ENCODE peak calls at places on chromosomes 7 and 10, in five cellular contexts. S is choroid plexus epithelial cell, U is tibial nerve, T is CD14-positive monocyte, H is PC-3. J is an unnamed sample.
A peak's percentile ranks its signal among the peaks of the same experiment; 100 is the strongest.

GRCh38 chr7:127252380-127252718 is 392 bp downstream of the GRM8 start:
- DNase-seq in T (no peak), U (no peak), S (no peak), H (no peak), J (no peak)

GRCh38 chr7:122736183-122736582 is 33.5 kb upstream of the RNF148 start:
- DNase-seq in U (no peak), H (no peak), S (peak; percentile 5), T (no peak), J (peak; percentile 6)

GRCh38 chr10:61779950-61780659 is 117.4 kb downstream of the CABCOCO1 start:
- DNase-seq in S (peak; percentile 94), T (no peak), U (no peak), H (peak; percentile 83), J (peak; percentile 73)

GRCh38 chr10:30553625-30554442 is 75.7 kb downstream of the LYZL2 start:
- DNase-seq in U (peak; percentile 71), T (no peak), S (peak; percentile 79), H (peak; percentile 16), J (peak; percentile 75)

GRCh38 chr7:29917583-29917982 is 72.0 kb downstream of the SCRN1 start:
- DNase-seq in U (no peak), H (no peak), T (no peak), S (no peak), J (no peak)

GRCh38 chr10:25896421-25896820 is 37.6 kb upstream of the MYO3A start:
- DNase-seq in U (no peak), S (no peak), H (no peak), T (no peak), J (no peak)

GRCh38 chr7:26105931-26106330 is 46.1 kb upstream of the NFE2L3 start:
- DNase-seq in S (no peak), T (no peak), U (no peak), H (no peak), J (no peak)

GRCh38 chr7:67950321-67951083 is 953.9 kb downstream of the TYW1 start:
- DNase-seq in H (no peak), U (no peak), T (no peak), S (no peak), J (no peak)

GRCh38 chr10:34207350-34207749 is 607.7 kb downstream of the PARD3 start:
- DNase-seq in H (no peak), T (no peak), U (no peak), S (no peak), J (no peak)

GRCh38 chr7:129840757-129841156 is 112.0 kb downstream of the UBE2H start:
- DNase-seq in S (no peak), U (no peak), T (no peak), H (no peak), J (no peak)

GRCh38 chr7:36652431-36652830 is 71.9 kb downstream of the AOAH start:
- DNase-seq in S (no peak), H (no peak), T (no peak), U (no peak), J (peak; percentile 70)

GRCh38 chr10:31030216-31030615 is 1.4 kb downstream of the ZNF438 start:
- DNase-seq in S (peak; percentile 51), H (no peak), U (no peak), T (no peak), J (peak; percentile 73)

GRCh38 chr7:23462846-23463245 is 7.4 kb downstream of the IGF2BP3 start:
- DNase-seq in H (peak; percentile 61), S (peak; percentile 82), U (no peak), T (no peak), J (peak; percentile 59)

GRCh38 chr7:81226234-81226633 is 307.4 kb upstream of the SEMA3C start:
- DNase-seq in T (no peak), U (no peak), H (no peak), S (no peak), J (no peak)

GRCh38 chr10:69497235-69497561 is 45.9 kb downstream of the TSPAN15 start:
- DNase-seq in U (no peak), H (no peak), T (no peak), S (no peak), J (no peak)

GRCh38 chr10:35276918-35277317 is 59.4 kb upstream of the CCNY start:
- DNase-seq in S (peak; percentile 14), T (no peak), H (no peak), U (no peak), J (no peak)

GRCh38 chr7:107978815-107979408 is 24.0 kb downstream of the LAMB1 start:
- DNase-seq in T (no peak), S (peak; percentile 86), H (no peak), U (no peak), J (no peak)

GRCh38 chr10:5584895-5585516 is 60.2 kb downstream of the CALML3 start:
- DNase-seq in U (no peak), T (no peak), H (peak; percentile 91), S (peak; percentile 79), J (peak; percentile 82)

GRCh38 chr10:107496594-107496993 is 332.1 kb upstream of the SORCS1 start:
- DNase-seq in S (peak; percentile 55), H (no peak), U (no peak), T (no peak), J (no peak)

GRCh38 chr7:37445800-37446199 is 2.9 kb downstream of the ELMO1 start:
- DNase-seq in T (no peak), H (no peak), S (no peak), U (no peak), J (no peak)

GRCh38 chr10:50653142-50653541 is 29.4 kb upstream of the SGMS1 start:
- DNase-seq in H (peak; percentile 83), U (no peak), T (no peak), S (peak; percentile 77), J (peak; percentile 38)

GRCh38 chr10:129793479-129793878 is 170.6 kb downstream of the EBF3 start:
- DNase-seq in T (no peak), U (no peak), S (no peak), H (no peak), J (no peak)

GRCh38 chr7:142540371-142540770 is 208.9 kb upstream of the PRSS1 start:
- DNase-seq in H (no peak), U (no peak), S (no peak), T (no peak), J (no peak)

GRCh38 chr7:40680657-40681056 is 545.9 kb downstream of the SUGCT start:
- DNase-seq in H (peak; percentile 39), U (no peak), T (no peak), S (peak; percentile 62), J (peak; percentile 27)

GRCh38 chr10:91036807-91037405 is 116.0 kb upstream of the ANKRD1 start:
- DNase-seq in U (no peak), S (no peak), H (no peak), T (no peak), J (peak; percentile 45)

GRCh38 chr7:27994639-27995038 is 186.0 kb downstream of the JAZF1 start:
- DNase-seq in U (no peak), T (no peak), S (no peak), H (peak; percentile 55), J (peak; percentile 59)

GRCh38 chr7:75866129-75866496 is 12.7 kb upstream of the RHBDD2 start:
- DNase-seq in U (no peak), T (no peak), H (no peak), S (no peak), J (peak; percentile 58)

GRCh38 chr10:22460101-22460500 is 114.8 kb downstream of the SPAG6 start:
- DNase-seq in H (no peak), T (no peak), U (no peak), S (no peak), J (no peak)

GRCh38 chr10:89389254-89389653 is 3.2 kb upstream of the IFIT1 start:
- DNase-seq in S (peak; percentile 69), T (no peak), U (no peak), H (peak; percentile 66), J (peak; percentile 56)

GRCh38 chr10:124701435-124701834 is 42.7 kb downstream of the FAM53B start:
- DNase-seq in S (peak; percentile 90), T (no peak), U (peak; percentile 84), H (no peak), J (peak; percentile 90)

GRCh38 chr10:60040003-60040662 is 133.8 kb upstream of the CCDC6 start:
- DNase-seq in H (peak; percentile 98), S (no peak), U (no peak), T (no peak), J (peak; percentile 10)
- TF ChIP-seq CTCF in H (no peak), S (no peak), U (no peak), T (no peak), J (no peak)

GRCh38 chr10:14436233-14436632 is 105.5 kb upstream of the FRMD4A start:
- DNase-seq in S (no peak), U (no peak), H (no peak), T (no peak), J (no peak)

GRCh38 chr10:14438576-14438975 is 107.9 kb upstream of the FRMD4A start:
- DNase-seq in T (no peak), U (no peak), S (no peak), H (no peak), J (no peak)

GRCh38 chr10:14438057-14438456 is 107.3 kb upstream of the FRMD4A start:
- DNase-seq in U (no peak), H (no peak), T (no peak), S (no peak), J (no peak)

GRCh38 chr10:14439451-14440259 is 108.9 kb upstream of the FRMD4A start:
- DNase-seq in T (no peak), H (no peak), S (peak; percentile 21), U (no peak), J (peak; percentile 4)
- TF ChIP-seq CTCF in T (no peak), H (no peak), S (no peak), U (no peak), J (no peak)

GRCh38 chr10:93071674-93072224 is 1.9 kb upstream of the CYP26A1 start:
- DNase-seq in U (no peak), T (no peak), S (no peak), H (peak; percentile 64), J (no peak)
- TF ChIP-seq CTCF in U (no peak), T (no peak), S (peak; percentile 11), H (peak; percentile 24), J (no peak)

DNA sequence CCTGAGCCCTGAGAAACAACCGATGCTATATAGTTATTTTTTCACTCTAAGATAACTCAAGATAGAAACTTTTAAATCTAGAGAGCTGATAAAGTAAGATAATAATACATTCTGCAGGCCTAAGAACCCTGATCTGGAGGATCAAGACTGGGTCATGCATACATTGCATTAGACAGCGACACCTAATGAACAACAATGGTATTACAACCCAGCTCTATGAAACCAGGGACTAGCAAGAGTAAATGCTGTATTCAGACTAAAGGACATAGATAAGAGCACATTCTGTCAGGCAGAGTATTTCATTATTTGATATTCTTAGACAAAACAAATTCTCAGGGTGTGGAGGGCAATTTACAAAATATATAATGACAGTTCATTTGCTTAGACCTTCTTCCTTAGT is 148.6 kb downstream of the GRK5 start:
- DNase-seq in S (peak; percentile 31), T (no peak), H (peak; percentile 5), U (no peak), J (peak; percentile 25)
- TF ChIP-seq CTCF in S (peak; percentile 54), T (peak; percentile 46), H (peak; percentile 48), U (no peak), J (peak; percentile 57)

GRCh38 chr10:101495324-101495925 is 92.6 kb downstream of the POLL start:
- DNase-seq in H (peak; percentile 30), U (no peak), S (peak; percentile 39), T (no peak), J (peak; percentile 8)
- TF ChIP-seq CTCF in H (peak; percentile 61), U (no peak), S (peak; percentile 54), T (no peak), J (peak; percentile 25)

J was measured in fibroblast of mammary gland.